ENCODE peak calls at places on chromosomes 2 and 18, in four cellular contexts. D, K, M and W are unnamed samples.

GRCh38 chr18:80095414-80095813 is 13.6 kb upstream of the ADNP2 start:
- DNase-seq in K (no peak), D (no peak), M (no peak), W (no peak)

GRCh38 chr2:121197369-121198091 is 87.5 kb downstream of the TFCP2L1 start:
- DNase-seq in M (no peak), K (peak; percentile 94), D (no peak), W (peak; percentile 74)

GRCh38 chr2:16326736-16327300 is 338.8 kb downstream of the CYRIA start:
- DNase-seq in K (no peak), D (no peak), M (no peak), W (no peak)

GRCh38 chr2:127172306-127172705 is 47.8 kb downstream of the CYP27C1 start:
- DNase-seq in M (no peak), D (no peak), K (no peak), W (no peak)

GRCh38 chr2:78541451-78542267 is 483.8 kb upstream of the REG3G start:
- DNase-seq in K (no peak), D (no peak), M (no peak), W (no peak)

GRCh38 chr2:162582357-162582798 is 238.4 kb downstream of the GCA start:
- DNase-seq in M (no peak), K (no peak), D (no peak), W (peak; percentile 48)

GRCh38 chr2:218578272-218578877 is 9.7 kb downstream of the CNOT9 start:
- DNase-seq in K (no peak), M (no peak), D (peak; percentile 24), W (no peak)

GRCh38 chr2:239244625-239245024 is 156.2 kb downstream of the HDAC4 start:
- DNase-seq in M (no peak), D (no peak), K (no peak), W (no peak)

GRCh38 chr2:66569321-66569851 is 134.5 kb downstream of the MEIS1 start:
- DNase-seq in M (peak; percentile 46), K (no peak), D (no peak), W (peak; percentile 53)

GRCh38 chr2:77649856-77650255 is 127.7 kb upstream of the LRRTM4 start:
- DNase-seq in D (no peak), M (no peak), K (no peak), W (no peak)

GRCh38 chr18:45467307-45467706 is 148.0 kb upstream of the SLC14A2 start:
- DNase-seq in D (no peak), M (no peak), K (no peak), W (no peak)

GRCh38 chr2:205727174-205727573 is 44.9 kb downstream of the NRP2 start:
- DNase-seq in M (no peak), D (no peak), K (no peak), W (no peak)

GRCh38 chr18:12839057-12839525 is 44.9 kb downstream of the PTPN2 start:
- DNase-seq in K (no peak), M (no peak), D (no peak), W (no peak)

GRCh38 chr2:75632091-75632704 is 14.4 kb upstream of the MRPL19 start:
- DNase-seq in M (peak; percentile 87), D (no peak), K (no peak), W (no peak)

GRCh38 chr18:78979058-78979680 is 449 bp upstream of the SALL3 start:
- DNase-seq in D (peak; percentile 75), K (no peak), M (no peak), W (peak; percentile 6)

GRCh38 chr18:79380816-79381806 is 14.6 kb upstream of the NFATC1 start:
- DNase-seq in D (peak; percentile 89), K (peak; percentile 65), M (peak; percentile 53), W (peak; percentile 56)

GRCh38 chr2:127609818-127610217 is 36.1 kb upstream of the GPR17 start:
- DNase-seq in D (no peak), K (no peak), M (no peak), W (no peak)

GRCh38 chr2:75053484-75054112 is 95.2 kb downstream of the POLE4 start:
- DNase-seq in D (peak; percentile 92), M (no peak), K (no peak), W (peak; percentile 47)

GRCh38 chr2:56337342-56337741 is 153.6 kb downstream of the CCDC85A start:
- DNase-seq in K (no peak), D (no peak), M (no peak), W (no peak)

GRCh38 chr2:100691846-100692245 is 128.1 kb upstream of the NPAS2 start:
- DNase-seq in K (no peak), D (no peak), M (no peak), W (no peak)

GRCh38 chr2:171066110-171066509 is 94.6 kb downstream of the TLK1 start:
- DNase-seq in K (no peak), D (no peak), M (no peak), W (no peak)

GRCh38 chr2:240930631-240931318 is 24.6 kb downstream of the CROCC2 start:
- DNase-seq in K (peak; percentile 40), M (no peak), D (no peak), W (no peak)

GRCh38 chr2:192195548-192196418 is 1.1 kb upstream of the TMEFF2 start:
- DNase-seq in D (peak; percentile 69), M (peak; percentile 22), K (peak; percentile 45), W (peak; percentile 20)

GRCh38 chr2:195820867-195821565 is 164.0 kb downstream of the SLC39A10 start:
- DNase-seq in M (no peak), K (no peak), D (no peak), W (peak; percentile 10)

GRCh38 chr2:67322361-67323001 is 74.7 kb upstream of the ETAA1 start:
- DNase-seq in K (no peak), M (peak; percentile 77), D (peak; percentile 72), W (peak; percentile 28)

GRCh38 chr2:203928849-203929248 is 7.7 kb upstream of the ICOS start:
- DNase-seq in D (peak; percentile 11), M (peak; percentile 32), K (no peak), W (peak; percentile 52)

GRCh38 chr2:54595999-54596903 is 127.2 kb upstream of the EML6 start:
- DNase-seq in K (no peak), M (peak; percentile 82), D (no peak), W (no peak)

GRCh38 chr18:48675912-48676311 is 137.1 kb downstream of the CTIF start:
- DNase-seq in K (no peak), M (no peak), D (no peak), W (no peak)

GRCh38 chr2:10164611-10165010 is 42.1 kb downstream of the RRM2 start:
- DNase-seq in K (no peak), D (no peak), M (no peak), W (no peak)

GRCh38 chr18:48324651-48325050 is 84.5 kb downstream of the ZBTB7C start:
- DNase-seq in K (no peak), M (no peak), D (no peak), W (no peak)

GRCh38 chr2:134228493-134228903 is 25.4 kb upstream of the MGAT5 start:
- DNase-seq in M (no peak), D (peak; percentile 50), K (no peak), W (no peak)

GRCh38 chr2:237968048-237968862 is 1.4 kb downstream of the UBE2F start:
- DNase-seq in M (peak; percentile 84), K (no peak), D (peak; percentile 41), W (peak; percentile 88)

GRCh38 chr2:152094014-152094413 is 4.8 kb downstream of the CACNB4 start:
- DNase-seq in K (no peak), D (no peak), M (no peak), W (no peak)

GRCh38 chr2:239674981-239675855 is 274.4 kb upstream of the HDAC4 start:
- DNase-seq in D (no peak), K (no peak), M (no peak), W (no peak)

DNA sequence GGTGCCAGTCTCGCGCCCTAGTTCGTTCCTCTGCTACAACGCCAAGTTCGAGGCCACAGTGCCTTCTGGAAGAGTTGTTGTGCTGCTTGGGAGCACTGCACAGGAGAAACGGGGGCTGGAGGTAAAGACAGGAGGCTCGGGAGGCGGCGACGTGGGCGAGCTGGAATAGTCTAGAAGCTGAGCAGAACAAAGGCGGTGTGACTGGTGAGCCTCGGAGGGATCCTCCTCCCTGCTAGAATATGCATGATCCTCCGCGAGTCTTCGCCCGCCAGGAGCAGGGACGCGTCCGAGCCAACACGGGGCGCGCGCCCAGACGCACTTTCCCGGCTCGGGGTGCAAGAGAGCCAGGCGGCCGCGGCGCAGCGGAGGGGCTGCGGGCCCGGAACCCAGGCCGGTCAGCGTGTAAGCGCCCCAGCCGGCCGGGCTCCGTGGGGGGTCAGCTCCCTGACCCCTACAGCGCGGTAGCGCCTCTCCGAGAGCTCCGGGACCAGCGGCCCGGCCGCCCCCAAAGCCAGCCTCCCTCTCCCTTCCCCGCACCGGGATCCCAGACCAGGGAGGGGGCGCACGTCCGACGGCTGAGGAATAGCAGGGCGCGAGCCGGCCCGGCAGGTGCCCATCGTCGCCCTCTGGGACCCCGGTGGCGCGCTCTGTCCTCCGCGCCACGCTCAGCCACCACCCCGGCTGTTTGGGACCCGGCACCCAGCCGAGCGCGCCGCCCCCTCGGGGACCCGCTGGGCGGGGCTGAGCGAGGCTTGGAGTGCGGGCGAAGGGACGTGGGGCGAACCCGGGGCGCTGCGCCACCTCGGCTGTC is 62.4 kb downstream of the GNAL start:
- DNase-seq in K (no peak), M (no peak), D (peak; percentile 80), W (peak; percentile 18)
- TF ChIP-seq CTCF in K (no peak), M (no peak), D (no peak), W (no peak)

GRCh38 chr2:221715783-221716386 is 143.8 kb upstream of the EPHA4 start:
- DNase-seq in M (no peak), D (peak; percentile 32), K (no peak), W (no peak)
- H3K4me3 ChIP-seq in M (no peak overlapping the region), D (no peak overlapping the region), K (no peak overlapping the region), W (no peak overlapping the region)

GRCh38 chr2:202056611-202057010 is 16.4 kb upstream of the KIAA2012 start:
- DNase-seq in D (no peak), M (peak; percentile 27), K (no peak), W (peak; percentile 65)
- TF ChIP-seq CTCF in D (peak; percentile 37), M (peak; percentile 37), K (peak; percentile 19), W (peak; percentile 69)

DNA sequence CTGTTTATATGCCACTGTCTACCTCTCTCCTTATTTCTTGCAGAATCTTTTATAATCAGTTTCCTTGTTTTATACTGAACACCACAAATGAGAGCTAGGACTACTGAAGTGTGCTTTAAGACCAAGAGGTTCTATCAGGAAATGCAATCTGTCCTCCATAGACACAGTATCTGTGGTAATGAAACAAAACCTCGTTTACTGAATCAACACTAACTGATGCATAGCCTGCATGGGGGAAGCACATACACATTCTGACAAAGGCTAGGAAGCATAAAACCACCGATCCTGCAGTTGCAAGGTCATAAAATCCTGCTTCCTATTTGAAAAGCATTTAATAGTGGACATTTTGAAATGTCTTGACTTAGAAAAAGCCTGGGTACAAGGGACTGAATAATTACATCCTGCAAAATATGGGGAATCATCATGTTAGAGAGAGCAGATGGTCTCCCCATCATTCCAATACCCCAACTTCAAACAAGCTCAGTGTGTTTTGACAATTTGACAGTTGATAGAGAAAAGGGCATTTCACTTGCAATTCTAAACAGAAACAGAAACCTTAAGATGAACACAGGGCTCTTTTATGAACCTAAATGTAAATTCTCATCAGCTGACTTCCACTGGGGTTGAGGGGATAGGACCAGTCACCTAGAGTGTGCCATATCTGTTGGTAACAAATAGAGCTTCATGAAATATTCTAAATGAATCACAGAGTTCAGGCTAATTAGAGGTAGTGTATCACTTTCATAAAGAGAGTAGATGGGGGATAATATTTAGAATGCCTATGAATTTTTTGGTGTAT is 1845.6 kb upstream of the PIK3C3 start:
- DNase-seq in M (no peak), K (no peak), D (no peak), W (no peak)
- H3K4me3 ChIP-seq in M (no peak overlapping the region), K (no peak overlapping the region), D (no peak overlapping the region), W (no peak overlapping the region)